ENCODE peak calls at places on chromosomes 4 and X, in nine cellular contexts. I is HepG2; R is brain microvascular endothelial cell; U is lower lobe of right lung; C is IMR-90; J is CD8-positive, alpha-beta T cell; V is OCI-LY7; D is ovary; A is body of pancreas. G is an unnamed sample.

GRCh38 chr4:156419080-156419638 is 465.5 kb upstream of the CTSO start:
- DNase-seq in I (no peak), J (no peak), D (no peak), R (no peak), C (no peak), V (no peak), A (no peak), U (no peak), G (no peak)

GRCh38 chr4:23888421-23889319 is 1.2 kb downstream of the PPARGC1A start:
- DNase-seq in J (no peak), I (peak; percentile 18), C (peak; percentile 52), R (peak; percentile 17), U (no peak), A (no peak), V (no peak), D (no peak), G (peak; percentile 50)

GRCh38 chrX:109845996-109846395 is 112.9 kb upstream of the ACSL4 start:
- DNase-seq in D (no peak), J (no peak), C (no peak), A (no peak), R (no peak), I (no peak), U (no peak), V (no peak), G (no peak)

GRCh38 chr4:79249879-79250503 is 75.9 kb downstream of the NAA11 start:
- DNase-seq in D (no peak), J (no peak), A (no peak), U (no peak), I (no peak), C (no peak), V (no peak), R (no peak), G (no peak)

GRCh38 chr4:113823291-113823659 is 61.7 kb upstream of the CAMK2D start:
- DNase-seq in R (no peak), J (no peak), V (no peak), C (peak; percentile 43), A (peak; percentile 7), I (no peak), U (no peak), D (no peak), G (peak; percentile 54)

GRCh38 chr4:60463846-60464502 is 736.2 kb upstream of the ADGRL3 start:
- DNase-seq in D (no peak), A (no peak), J (no peak), U (no peak), C (no peak), R (peak; percentile 4), I (peak; percentile 1), V (no peak), G (no peak)

GRCh38 chrX:38192007-38192625 is 28.6 kb downstream of the SRPX start:
- DNase-seq in I (no peak), R (no peak), C (peak; percentile 25), J (no peak), A (peak; percentile 26), V (peak; percentile 65), D (no peak), U (no peak), G (no peak)

GRCh38 chr4:111945014-111945413 is 200.2 kb upstream of the FAM241A start:
- DNase-seq in A (no peak), V (no peak), R (no peak), D (no peak), C (no peak), I (no peak), U (no peak), J (no peak), G (peak; percentile 20)

GRCh38 chr4:172975651-172976229 is 192.9 kb upstream of the GALNT7 start:
- DNase-seq in V (no peak), R (no peak), C (no peak), D (no peak), A (no peak), J (no peak), I (no peak), U (no peak), G (no peak)

GRCh38 chr4:168832746-168833575 is 177.1 kb downstream of the CBR4 start:
- DNase-seq in A (no peak), D (peak; percentile 73), V (no peak), I (no peak), U (no peak), C (no peak), J (no peak), R (no peak), G (peak; percentile 45)

GRCh38 chr4:634599-634985 is 9.2 kb downstream of the PDE6B start:
- DNase-seq in R (no peak), J (no peak), D (no peak), V (no peak), I (no peak), U (no peak), A (no peak), C (no peak), G (no peak)

GRCh38 chrX:1593286-1594271 is 2.2 kb downstream of the AKAP17A start:
- DNase-seq in I (no peak), A (no peak), U (no peak), R (no peak), D (peak; percentile 66), C (no peak), J (no peak), V (no peak), G (no peak)

GRCh38 chrX:154368630-154369452 is 5.6 kb downstream of the FLNA start:
- DNase-seq in J (peak; percentile 93), D (peak; percentile 83), I (peak; percentile 66), R (peak; percentile 89), U (peak; percentile 89), V (peak; percentile 51), C (peak; percentile 90), A (peak; percentile 76), G (peak; percentile 92)

GRCh38 chrX:19889582-19890342 is 2.4 kb upstream of the SH3KBP1 start:
- DNase-seq in A (no peak), D (no peak), I (peak; percentile 88), J (peak; percentile 51), C (peak; percentile 83), R (peak; percentile 90), U (no peak), V (no peak), G (peak; percentile 64)

GRCh38 chrX:13533726-13534125 is 35.7 kb upstream of the EGFL6 start:
- DNase-seq in D (no peak), V (no peak), U (no peak), A (no peak), I (no peak), J (no peak), R (no peak), C (peak; percentile 24), G (peak; percentile 2)

GRCh38 chr4:47882228-47882627 is 32.2 kb downstream of the NFXL1 start:
- DNase-seq in A (no peak), J (no peak), I (peak; percentile 30), V (no peak), U (no peak), R (no peak), C (peak; percentile 33), D (no peak), G (no peak)

GRCh38 chr4:104494822-104495559 is at the start of gene CXXC4:
- DNase-seq in R (peak; percentile 5), J (peak; percentile 19), V (no peak), U (peak; percentile 69), I (peak; percentile 10), D (peak; percentile 81), C (peak; percentile 10), A (peak; percentile 88), G (peak; percentile 63)

GRCh38 chr4:5460106-5460801 is 248.1 kb downstream of the EVC2 start:
- DNase-seq in V (peak; percentile 8), A (peak; percentile 11), J (peak; percentile 7), R (peak; percentile 6), D (no peak), C (peak; percentile 37), U (no peak), I (peak; percentile 13), G (peak; percentile 18)
- H3K4me3 ChIP-seq in V (no peak overlapping the region), A (no peak overlapping the region), J (no peak overlapping the region), R (no peak overlapping the region), D (no peak overlapping the region), C (no peak overlapping the region), U (no peak overlapping the region), I (no peak overlapping the region), G (no peak overlapping the region)

GRCh38 chrX:5916945-5917344 is 311.7 kb downstream of the NLGN4X start:
- DNase-seq in C (no peak), A (no peak), U (no peak), V (peak; percentile 28), J (no peak), D (no peak), I (no peak), R (no peak), G (no peak)

DNA sequence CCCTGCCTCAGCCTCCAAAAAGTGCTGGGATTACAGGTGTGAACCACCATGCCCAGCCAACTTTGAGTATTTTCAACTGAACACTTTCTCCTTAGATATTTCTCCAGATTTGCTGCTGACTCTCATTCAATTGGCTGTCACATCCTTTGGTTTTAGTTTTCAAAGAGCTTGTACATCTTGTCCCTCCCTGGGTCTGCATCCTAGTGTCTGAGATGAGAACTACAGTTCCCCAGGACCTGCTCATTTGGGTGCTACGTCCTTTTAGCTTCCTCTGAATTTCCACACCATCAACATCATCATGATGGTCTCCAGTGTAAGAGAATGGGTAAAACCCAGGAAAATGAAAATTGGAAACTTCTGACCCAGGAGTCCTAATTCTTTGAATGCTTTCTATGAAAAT is 312.9 kb downstream of the NLGN4X start:
- DNase-seq in U (no peak), R (no peak), V (no peak), C (no peak), A (no peak), J (no peak), I (no peak), D (no peak), G (no peak)
- TF ChIP-seq CTCF in U (no peak), R (no peak), V (no peak), C (no peak), A (no peak), J (no peak), I (no peak), D (no peak), G (no peak)

DNA sequence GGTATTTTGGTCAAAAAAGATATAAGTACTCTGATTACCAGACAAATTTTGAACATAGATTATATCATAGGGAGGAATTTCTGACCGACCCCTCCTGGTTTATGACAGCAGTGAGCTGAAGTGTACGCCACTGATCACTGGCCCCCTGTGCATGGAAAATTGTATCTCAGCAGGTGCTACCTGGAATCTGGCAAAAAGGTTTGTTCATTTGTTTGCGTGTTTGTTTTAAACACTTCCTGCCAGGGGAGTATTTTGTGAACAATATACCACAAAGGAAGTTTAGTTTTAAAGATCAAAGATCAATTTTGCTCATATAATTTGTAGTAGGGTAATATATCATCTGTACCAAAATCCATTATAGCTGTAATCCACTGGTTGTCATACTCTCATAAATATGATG is 219.7 kb upstream of the TENM3 start:
- DNase-seq in J (no peak), A (no peak), D (no peak), C (no peak), I (no peak), U (no peak), R (no peak), V (no peak), G (no peak)
- H3K4me3 ChIP-seq in J (no peak overlapping the region), A (no peak overlapping the region), D (no peak overlapping the region), C (no peak overlapping the region), I (no peak overlapping the region), U (no peak overlapping the region), R (no peak overlapping the region), V (no peak overlapping the region), G (no peak overlapping the region)

DNA sequence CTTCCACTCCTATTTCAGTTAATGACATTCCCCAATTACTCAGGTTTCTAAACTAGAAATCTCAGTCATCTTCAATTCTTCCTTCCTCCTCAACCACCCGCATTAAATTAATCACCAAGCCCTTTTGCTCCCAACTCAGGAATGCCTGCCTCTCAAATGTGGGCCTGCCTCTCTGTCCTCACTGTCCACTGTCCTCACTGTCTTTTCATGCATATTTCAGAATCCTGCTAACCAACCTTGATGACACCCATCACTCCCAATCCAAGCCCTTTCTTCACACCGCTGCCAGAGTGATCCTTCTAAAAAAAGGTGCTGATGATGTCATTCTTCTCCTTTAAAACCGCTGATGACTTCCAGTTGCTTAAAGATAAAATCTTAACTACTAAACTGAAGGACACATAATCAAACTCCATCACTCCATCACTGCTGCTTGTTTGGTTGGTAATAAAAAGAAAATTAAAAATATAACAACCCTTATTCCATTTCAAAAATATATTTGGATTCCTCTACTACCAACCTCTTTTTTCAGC is 5.1 kb upstream of the APBB2 start:
- DNase-seq in D (no peak), J (no peak), U (no peak), A (no peak), R (no peak), I (no peak), V (no peak), C (no peak), G (no peak)
- TF ChIP-seq CTCF in D (no peak), J (no peak), U (no peak), A (no peak), R (no peak), I (no peak), V (no peak), C (no peak), G (no peak)